ENCODE peak calls at places on chromosome 12, in seven cellular contexts. One of them, this sample, is unnamed. For H3K4me1, the result is how much of the 10 kb centered on the place peaks cover.

GRCh38 chr12:80269953-80270552 is 170.7 kb downstream of the OTOGL start:
- DNase-seq in gastrocnemius medialis: no peak
- DNase-seq in IMR-90: peak
- DNase-seq in tibial artery: no peak
- DNase-seq in aorta: no peak
- DNase-seq in astrocyte: no peak
- DNase-seq in A549: peak
- DNase-seq in this sample: no peak

GRCh38 chr12:45674583-45674982 is 54.9 kb upstream of the ARID2 start:
- DNase-seq in gastrocnemius medialis: no peak
- DNase-seq in A549: no peak
- DNase-seq in aorta: peak
- DNase-seq in IMR-90: peak
- DNase-seq in astrocyte: peak
- DNase-seq in tibial artery: peak
- DNase-seq in this sample: peak

GRCh38 chr12:6361834-6362233 is 13.5 kb downstream of the SCNN1A start:
- DNase-seq in IMR-90: no peak
- DNase-seq in aorta: peak
- DNase-seq in A549: peak
- DNase-seq in tibial artery: peak
- DNase-seq in gastrocnemius medialis: peak
- DNase-seq in astrocyte: no peak
- DNase-seq in this sample: no peak

GRCh38 chr12:81146228-81147225 is 68.6 kb downstream of the ACSS3 start:
- DNase-seq in tibial artery: no peak
- DNase-seq in A549: no peak
- DNase-seq in IMR-90: no peak
- DNase-seq in aorta: no peak
- DNase-seq in gastrocnemius medialis: no peak
- DNase-seq in astrocyte: no peak
- DNase-seq in this sample: no peak

GRCh38 chr12:111034911-111035577 is 114.7 kb upstream of the MYL2 start:
- DNase-seq in gastrocnemius medialis: no peak
- DNase-seq in tibial artery: no peak
- DNase-seq in A549: peak
- DNase-seq in aorta: no peak
- DNase-seq in astrocyte: no peak
- DNase-seq in IMR-90: no peak
- DNase-seq in this sample: no peak

GRCh38 chr12:104790296-104791125 is 167.6 kb downstream of the SLC41A2 start:
- DNase-seq in astrocyte: no peak
- DNase-seq in A549: peak
- DNase-seq in tibial artery: no peak
- DNase-seq in gastrocnemius medialis: no peak
- DNase-seq in IMR-90: peak
- DNase-seq in aorta: peak
- DNase-seq in this sample: peak

GRCh38 chr12:78636253-78636855 is 228.2 kb upstream of the SYT1 start:
- DNase-seq in gastrocnemius medialis: no peak
- DNase-seq in A549: no peak
- DNase-seq in aorta: no peak
- DNase-seq in tibial artery: no peak
- DNase-seq in IMR-90: no peak
- DNase-seq in astrocyte: no peak
- DNase-seq in this sample: no peak

GRCh38 chr12:22190-22529 is 44.4 kb upstream of the IQSEC3 start:
- DNase-seq in gastrocnemius medialis: no peak
- DNase-seq in A549: no peak
- DNase-seq in tibial artery: no peak
- DNase-seq in aorta: no peak
- DNase-seq in astrocyte: no peak
- DNase-seq in IMR-90: no peak
- DNase-seq in this sample: no peak

GRCh38 chr12:125185740-125186470 is 120.7 kb downstream of the AACS start:
- DNase-seq in aorta: peak
- DNase-seq in gastrocnemius medialis: peak
- DNase-seq in A549: peak
- DNase-seq in IMR-90: peak
- DNase-seq in astrocyte: peak
- DNase-seq in tibial artery: peak
- DNase-seq in this sample: peak

GRCh38 chr12:12804011-12804410 is 9.1 kb upstream of the DDX47 start:
- DNase-seq in tibial artery: no peak
- DNase-seq in A549: peak
- DNase-seq in IMR-90: peak
- DNase-seq in astrocyte: no peak
- DNase-seq in aorta: no peak
- DNase-seq in gastrocnemius medialis: no peak
- DNase-seq in this sample: no peak

GRCh38 chr12:27331299-27331926 is 1.2 kb upstream of the BMAL2 start:
- DNase-seq in tibial artery: no peak
- DNase-seq in A549: peak
- DNase-seq in aorta: no peak
- DNase-seq in astrocyte: peak
- DNase-seq in gastrocnemius medialis: no peak
- DNase-seq in IMR-90: peak
- DNase-seq in this sample: no peak

GRCh38 chr12:113658030-113658655 is 186.5 kb upstream of the LHX5 start:
- DNase-seq in IMR-90: no peak
- DNase-seq in aorta: no peak
- DNase-seq in tibial artery: no peak
- DNase-seq in A549: no peak
- DNase-seq in gastrocnemius medialis: no peak
- DNase-seq in astrocyte: no peak
- DNase-seq in this sample: no peak

GRCh38 chr12:85007836-85008235 is 28.2 kb downstream of the TSPAN19 start:
- DNase-seq in tibial artery: no peak
- DNase-seq in astrocyte: no peak
- DNase-seq in gastrocnemius medialis: no peak
- DNase-seq in IMR-90: peak
- DNase-seq in A549: no peak
- DNase-seq in aorta: no peak
- DNase-seq in this sample: no peak

GRCh38 chr12:112192475-112192874 is 67.1 kb downstream of the TRAFD1 start:
- DNase-seq in A549: no peak
- DNase-seq in tibial artery: no peak
- DNase-seq in astrocyte: no peak
- DNase-seq in IMR-90: no peak
- DNase-seq in aorta: no peak
- DNase-seq in gastrocnemius medialis: no peak
- DNase-seq in this sample: no peak

GRCh38 chr12:68532204-68532886 is 78.4 kb upstream of the RAP1B start:
- DNase-seq in A549: no peak
- DNase-seq in IMR-90: no peak
- DNase-seq in tibial artery: no peak
- DNase-seq in gastrocnemius medialis: no peak
- DNase-seq in astrocyte: no peak
- DNase-seq in aorta: no peak
- DNase-seq in this sample: no peak

GRCh38 chr12:19154696-19155095 is 25.2 kb downstream of the PLEKHA5 start:
- DNase-seq in A549: no peak
- DNase-seq in astrocyte: no peak
- DNase-seq in gastrocnemius medialis: no peak
- DNase-seq in tibial artery: no peak
- DNase-seq in IMR-90: no peak
- DNase-seq in aorta: no peak
- DNase-seq in this sample: no peak

GRCh38 chr12:131641315-131641714 is 69.6 kb upstream of the SFSWAP start:
- DNase-seq in astrocyte: no peak
- DNase-seq in A549: no peak
- DNase-seq in gastrocnemius medialis: no peak
- DNase-seq in aorta: no peak
- DNase-seq in tibial artery: no peak
- DNase-seq in IMR-90: no peak
- DNase-seq in this sample: no peak

GRCh38 chr12:2136901-2137300 is 84.1 kb downstream of the CACNA1C start:
- DNase-seq in aorta: no peak
- DNase-seq in A549: no peak
- DNase-seq in IMR-90: no peak
- DNase-seq in gastrocnemius medialis: no peak
- DNase-seq in astrocyte: no peak
- DNase-seq in tibial artery: no peak
- DNase-seq in this sample: no peak

GRCh38 chr12:131473721-131474709 is 236.9 kb upstream of the SFSWAP start:
- DNase-seq in tibial artery: no peak
- DNase-seq in astrocyte: no peak
- DNase-seq in IMR-90: no peak
- DNase-seq in A549: no peak
- DNase-seq in gastrocnemius medialis: no peak
- DNase-seq in aorta: no peak
- DNase-seq in this sample: no peak

GRCh38 chr12:24840046-24840800 is 108.7 kb downstream of the BCAT1 start:
- DNase-seq in tibial artery: no peak
- DNase-seq in IMR-90: peak
- DNase-seq in aorta: no peak
- DNase-seq in A549: no peak
- DNase-seq in astrocyte: peak
- DNase-seq in gastrocnemius medialis: no peak
- DNase-seq in this sample: no peak

GRCh38 chr12:24835377-24835776 is 113.5 kb downstream of the BCAT1 start:
- DNase-seq in gastrocnemius medialis: no peak
- DNase-seq in IMR-90: no peak
- DNase-seq in astrocyte: no peak
- DNase-seq in A549: no peak
- DNase-seq in tibial artery: no peak
- DNase-seq in aorta: no peak
- DNase-seq in this sample: no peak

GRCh38 chr12:24833513-24833912 is 115.4 kb downstream of the BCAT1 start:
- DNase-seq in gastrocnemius medialis: no peak
- DNase-seq in A549: no peak
- DNase-seq in astrocyte: no peak
- DNase-seq in IMR-90: no peak
- DNase-seq in aorta: no peak
- DNase-seq in tibial artery: no peak
- DNase-seq in this sample: no peak

GRCh38 chr12:24838531-24838950 is 110.4 kb downstream of the BCAT1 start:
- DNase-seq in gastrocnemius medialis: peak
- DNase-seq in IMR-90: peak
- DNase-seq in A549: no peak
- DNase-seq in aorta: peak
- DNase-seq in tibial artery: peak
- DNase-seq in astrocyte: peak
- DNase-seq in this sample: peak

DNA sequence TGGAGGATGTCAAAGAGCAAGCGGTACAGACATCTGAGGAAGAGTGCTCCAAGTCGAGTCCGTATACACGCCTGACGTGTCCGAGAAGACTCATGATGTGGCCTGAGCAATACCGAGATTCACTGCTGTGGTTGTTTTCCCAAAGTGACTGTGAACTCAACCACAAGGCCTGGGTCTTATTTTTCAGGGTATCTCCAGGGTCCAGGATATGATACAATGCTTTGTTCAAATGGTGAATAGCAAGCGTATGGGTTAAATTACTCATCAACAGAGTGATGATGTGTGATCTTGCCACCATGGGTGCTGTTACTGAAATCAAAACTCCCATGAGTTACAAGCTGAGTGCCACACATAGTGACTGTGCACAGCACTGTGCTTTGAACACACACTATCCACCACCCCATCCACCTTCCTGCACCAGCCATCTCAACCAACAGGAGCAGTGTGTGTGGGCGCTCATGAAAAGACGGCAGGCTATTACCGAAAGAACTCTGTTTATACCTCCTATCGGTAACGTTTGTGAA is 109.6 kb downstream of the BCAT1 start:
- DNase-seq in astrocyte: peak
- DNase-seq in A549: no peak
- DNase-seq in aorta: no peak
- DNase-seq in tibial artery: no peak
- DNase-seq in IMR-90: no peak
- DNase-seq in gastrocnemius medialis: no peak
- DNase-seq in this sample: no peak
- H3K4me1 ChIP-seq in astrocyte: under half
- H3K4me1 ChIP-seq in A549: under half
- H3K4me1 ChIP-seq in aorta: under half
- H3K4me1 ChIP-seq in tibial artery: under half
- H3K4me1 ChIP-seq in IMR-90: under half
- H3K4me1 ChIP-seq in gastrocnemius medialis: under half
- H3K4me1 ChIP-seq in this sample: under half

DNA sequence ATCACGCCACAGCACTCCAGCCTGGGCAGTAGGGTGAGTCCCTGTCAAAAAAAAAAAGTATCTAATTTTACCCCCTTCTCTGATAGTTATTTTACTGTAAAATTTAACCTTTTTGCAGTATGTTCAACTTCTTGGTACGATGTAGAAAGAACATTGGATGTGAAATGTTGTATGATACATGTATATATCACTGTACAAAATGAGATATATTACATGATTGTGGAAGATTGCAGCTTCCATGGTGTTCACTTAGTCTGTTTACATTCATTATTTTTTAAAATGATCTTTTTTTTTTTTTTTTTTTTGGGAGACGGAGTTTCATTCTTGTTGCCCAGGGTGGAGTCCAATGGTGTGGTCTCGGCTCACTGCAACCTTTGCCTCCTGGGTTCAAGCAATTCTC is 9.0 kb downstream of the SP1 start:
- DNase-seq in astrocyte: no peak
- DNase-seq in gastrocnemius medialis: no peak
- DNase-seq in A549: no peak
- DNase-seq in tibial artery: no peak
- DNase-seq in aorta: no peak
- DNase-seq in IMR-90: no peak
- DNase-seq in this sample: no peak
- H3K4me1 ChIP-seq in astrocyte: under half
- H3K4me1 ChIP-seq in gastrocnemius medialis: half or more
- H3K4me1 ChIP-seq in A549: under half
- H3K4me1 ChIP-seq in tibial artery: half or more
- H3K4me1 ChIP-seq in aorta: under half
- H3K4me1 ChIP-seq in IMR-90: under half
- H3K4me1 ChIP-seq in this sample: under half

GRCh38 chr12:56716458-56716857 is 8.6 kb downstream of the NACA start:
- DNase-seq in tibial artery: no peak
- DNase-seq in aorta: no peak
- DNase-seq in A549: no peak
- DNase-seq in IMR-90: no peak
- DNase-seq in astrocyte: no peak
- DNase-seq in gastrocnemius medialis: no peak
- DNase-seq in this sample: no peak
- H3K4me1 ChIP-seq in tibial artery: half or more
- H3K4me1 ChIP-seq in aorta: under half
- H3K4me1 ChIP-seq in A549: under half
- H3K4me1 ChIP-seq in IMR-90: under half
- H3K4me1 ChIP-seq in astrocyte: under half
- H3K4me1 ChIP-seq in gastrocnemius medialis: half or more
- H3K4me1 ChIP-seq in this sample: under half

DNA sequence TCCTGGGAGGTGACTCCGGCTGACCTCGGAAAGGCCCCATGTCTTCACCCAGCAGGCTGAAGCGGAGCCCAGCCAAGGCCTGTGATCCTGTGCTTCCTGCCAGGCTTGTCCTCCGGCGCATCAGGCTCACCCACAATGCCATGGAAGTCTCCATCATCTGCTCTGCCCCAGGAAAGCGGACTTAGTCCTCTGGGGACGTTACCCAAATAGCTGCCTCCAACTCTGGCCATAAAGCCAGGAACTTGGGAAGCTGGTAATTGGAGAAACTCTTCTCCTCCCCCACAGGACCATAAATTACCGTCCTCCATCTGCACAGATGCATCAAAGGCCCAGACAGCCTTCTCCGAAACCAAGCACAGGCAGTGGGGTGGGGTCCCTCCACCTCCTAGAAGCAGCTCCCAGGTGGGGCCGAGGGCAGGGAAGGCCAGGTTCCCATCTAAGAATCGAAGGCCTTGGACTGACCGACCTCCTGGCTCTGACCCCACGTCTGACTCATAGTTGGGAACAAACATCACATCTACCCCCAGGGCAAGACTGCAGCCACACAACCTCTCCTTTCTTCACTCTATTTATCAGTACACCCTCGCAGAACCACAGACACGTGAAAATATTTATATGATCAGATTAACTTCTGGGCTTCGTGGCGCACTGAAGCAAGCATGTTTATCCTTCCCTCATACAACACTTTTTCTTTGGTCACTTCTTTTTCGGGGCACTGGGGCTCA is 56.4 kb downstream of the PITPNM2 start:
- DNase-seq in IMR-90: peak
- DNase-seq in aorta: peak
- DNase-seq in astrocyte: peak
- DNase-seq in gastrocnemius medialis: peak
- DNase-seq in tibial artery: peak
- DNase-seq in A549: peak
- DNase-seq in this sample: peak
- H3K4me1 ChIP-seq in IMR-90: under half
- H3K4me1 ChIP-seq in aorta: under half
- H3K4me1 ChIP-seq in astrocyte: under half
- H3K4me1 ChIP-seq in gastrocnemius medialis: half or more
- H3K4me1 ChIP-seq in tibial artery: under half
- H3K4me1 ChIP-seq in A549: half or more
- H3K4me1 ChIP-seq in this sample: half or more